ENCODE peak calls at places on chromosomes 13 and 19, in six cellular contexts. L is RWPE1, S is B cell, V is HepG2, I is GM12865, R is HTR-8/SVneo. Y is an unnamed sample.
A peak's percentile ranks its signal among the peaks of the same experiment; 100 is the strongest.

GRCh38 chr19:45160870-45161714 is at the start of gene NKPD1:
- DNase-seq in V (no peak), I (no peak), L (no peak), S (no peak), R (no peak), Y (no peak)

GRCh38 chr13:36813226-36813625 is 5.8 kb upstream of the RFXAP start:
- DNase-seq in L (no peak), I (no peak), V (no peak), S (no peak), R (no peak), Y (no peak)

GRCh38 chr13:106284358-106284757 is 251.1 kb downstream of the EFNB2 start:
- DNase-seq in V (no peak), S (no peak), I (no peak), R (peak; percentile 12), L (peak; percentile 56), Y (no peak)

GRCh38 chr13:48749144-48749543 is 95.4 kb downstream of the CYSLTR2 start:
- DNase-seq in R (no peak), V (no peak), S (no peak), L (no peak), I (no peak), Y (peak; percentile 60)

GRCh38 chr13:54029226-54029625 is 1000.6 kb downstream of the OLFM4 start:
- DNase-seq in R (no peak), I (peak; percentile 6), L (peak; percentile 41), V (no peak), S (no peak), Y (peak; percentile 96)

GRCh38 chr13:94660695-94661324 is 51.5 kb downstream of the SOX21 start:
- DNase-seq in L (no peak), I (peak; percentile 47), R (no peak), V (no peak), S (no peak), Y (no peak)

GRCh38 chr19:6750062-6750461 is 10.6 kb downstream of the TRIP10 start:
- DNase-seq in L (no peak), V (no peak), I (no peak), S (no peak), R (no peak), Y (no peak)

GRCh38 chr19:16585808-16586476 is 13.7 kb upstream of the SLC35E1 start:
- DNase-seq in R (no peak), S (peak; percentile 72), I (peak; percentile 95), V (no peak), L (no peak), Y (no peak)

GRCh38 chr13:51717786-51718398 is 86.1 kb downstream of the DHRS12 start:
- DNase-seq in L (no peak), V (no peak), R (no peak), S (no peak), I (no peak), Y (no peak)

GRCh38 chr19:40413291-40413994 is at the start of gene PRX:
- DNase-seq in V (no peak), I (no peak), R (no peak), L (no peak), S (no peak), Y (no peak)

GRCh38 chr13:32445461-32445860 is 17.5 kb upstream of the N4BP2L1 start:
- DNase-seq in S (no peak), I (no peak), V (no peak), R (no peak), L (no peak), Y (no peak)

GRCh38 chr13:25203256-25203794 is 31.2 kb upstream of the AMER2 start:
- DNase-seq in I (no peak), R (no peak), V (no peak), L (no peak), S (no peak), Y (no peak)

GRCh38 chr13:106772202-106772601 is 204.3 kb upstream of the ARGLU1 start:
- DNase-seq in S (no peak), L (no peak), I (no peak), V (no peak), R (no peak), Y (no peak)

GRCh38 chr13:34358811-34359513 is 541.0 kb downstream of the RFC3 start:
- DNase-seq in R (no peak), S (no peak), L (no peak), I (no peak), V (no peak), Y (no peak)

Y was measured in RCC 7860.